ENCODE peak calls at places on chromosomes 2 and 18, in six cellular contexts. P is stimulated activated naive CD4-positive, alpha-beta T cell treated with Interleukin-2 at 50 U/mL for 16 hours; Y is stimulated activated CD8-positive, alpha-beta memory T cell treated with anti-CD3 and anti-CD28 coated beads, Interleukin-4, amount 100 ng/mL, for 4 hours; F is amniotic epithelial cell; K is RWPE1; S is activated CD8-positive, alpha-beta memory T cell treated with anti-CD3 and anti-CD28 coated beads, Interleukin-2, amount 50 U/mL, for 48 hours. J is an unnamed sample.
A peak's percentile ranks its signal among the peaks of the same experiment; 100 is the strongest.

GRCh38 chr18:22999212-22999611 is 66.1 kb downstream of the RBBP8 start:
- DNase-seq in P (no peak), Y (no peak), F (peak; percentile 76), K (no peak), S (no peak), J (no peak)

GRCh38 chr2:217866457-217866856 is 136.3 kb downstream of the TNS1 start:
- DNase-seq in P (no peak), Y (no peak), F (no peak), K (no peak), S (no peak), J (peak; percentile 77)

GRCh38 chr18:67733094-67733493 is 216.6 kb upstream of the DSEL start:
- DNase-seq in P (no peak), Y (no peak), F (peak; percentile 61), K (peak; percentile 17), S (no peak), J (no peak)

GRCh38 chr2:69012310-69013122 is 463 bp upstream of the ANTXR1 start:
- DNase-seq in P (no peak), Y (no peak), F (no peak), K (no peak), S (peak; percentile 68), J (no peak)

GRCh38 chr2:47403829-47404228 is 873 bp downstream of the MSH2 start:
- DNase-seq in P (no peak), Y (no peak), F (no peak), K (peak; percentile 21), S (peak; percentile 47), J (no peak)

GRCh38 chr2:960064-960736 is 9.6 kb downstream of the SNTG2 start:
- DNase-seq in P (no peak), Y (no peak), F (no peak), K (no peak), S (no peak), J (no peak)

GRCh38 chr2:234500394-234501006 is 3.6 kb upstream of the ARL4C start:
- DNase-seq in P (peak; percentile 69), Y (peak; percentile 44), F (peak; percentile 70), K (peak; percentile 39), S (peak; percentile 76), J (no peak)

GRCh38 chr2:30464544-30465170 is 17.6 kb downstream of the LCLAT1 start:
- DNase-seq in P (no peak), Y (no peak), F (no peak), K (no peak), S (no peak), J (no peak)

GRCh38 chr18:52716926-52717325 is 376.9 kb downstream of the DCC start:
- DNase-seq in P (no peak), Y (no peak), F (no peak), K (peak; percentile 1), S (no peak), J (no peak)

GRCh38 chr2:112794131-112794733 is 9.9 kb upstream of the IL1A start:
- DNase-seq in P (peak; percentile 34), Y (no peak), F (peak; percentile 92), K (peak; percentile 80), S (no peak), J (no peak)

GRCh38 chr18:79580481-79581171 is 99.0 kb upstream of the CTDP1 start:
- DNase-seq in P (no peak), Y (no peak), F (no peak), K (no peak), S (no peak), J (no peak)

GRCh38 chr2:168143813-168144212 is 103.6 kb downstream of the STK39 start:
- DNase-seq in P (no peak), Y (no peak), F (no peak), K (no peak), S (no peak), J (no peak)

GRCh38 chr18:9334351-9335254 is at the start of gene TWSG1:
- DNase-seq in P (peak; percentile 93), Y (peak; percentile 82), F (peak; percentile 91), K (peak; percentile 96), S (peak; percentile 96), J (peak; percentile 98)

GRCh38 chr2:119367472-119368099 is 809 bp downstream of the DBI start:
- DNase-seq in P (peak; percentile 39), Y (no peak), F (no peak), K (peak; percentile 62), S (peak; percentile 81), J (peak; percentile 82)

GRCh38 chr18:715626-716025 is 3.2 kb upstream of the ENOSF1 start:
- DNase-seq in P (no peak), Y (no peak), F (peak; percentile 44), K (peak; percentile 14), S (peak; percentile 49), J (no peak)

GRCh38 chr2:232898592-232899541 is 28.8 kb downstream of the SNORC start:
- DNase-seq in P (no peak), Y (no peak), F (peak; percentile 81), K (no peak), S (peak; percentile 56), J (no peak)

GRCh38 chr2:150705357-150705756 is 217.9 kb upstream of the RND3 start:
- DNase-seq in P (no peak), Y (no peak), F (no peak), K (no peak), S (no peak), J (no peak)

GRCh38 chr2:219079417-219079816 is 18.7 kb upstream of the IHH start:
- DNase-seq in P (no peak), Y (no peak), F (peak; percentile 67), K (no peak), S (no peak), J (no peak)